ENCODE peak calls at places on chromosomes 3 and 15, in five cellular contexts. One of them, this sample, is unnamed.
A peak's percentile ranks its signal among the peaks of the same experiment; 100 is the strongest.

GRCh38 chr15:66898656-66899402 is 166.6 kb upstream of the SMAD3 start:
- DNase-seq in HL-60: no peak
- DNase-seq in activated B cell treated with CpG ODN at 0.5 μM for 24 hours: no peak
- DNase-seq in IMR-90: no peak
- DNase-seq in H9: no peak
- DNase-seq in this sample: no peak

GRCh38 chr3:132432639-132433038 is 15.3 kb downstream of the DNAJC13 start:
- DNase-seq in HL-60: no peak
- DNase-seq in activated B cell treated with CpG ODN at 0.5 μM for 24 hours: no peak
- DNase-seq in IMR-90: peak; percentile 93
- DNase-seq in H9: no peak
- DNase-seq in this sample: no peak

GRCh38 chr3:126472277-126473006 is 3.2 kb downstream of the ZXDC start:
- DNase-seq in HL-60: peak; percentile 97
- DNase-seq in activated B cell treated with CpG ODN at 0.5 μM for 24 hours: no peak
- DNase-seq in IMR-90: peak; percentile 68
- DNase-seq in H9: no peak
- DNase-seq in this sample: no peak

GRCh38 chr15:67033521-67033920 is 31.9 kb upstream of the SMAD3 start:
- DNase-seq in HL-60: no peak
- DNase-seq in activated B cell treated with CpG ODN at 0.5 μM for 24 hours: no peak
- DNase-seq in IMR-90: no peak
- DNase-seq in H9: peak; percentile 52
- DNase-seq in this sample: no peak

GRCh38 chr15:75531041-75531450 is 48.1 kb downstream of the PTPN9 start:
- DNase-seq in HL-60: no peak
- DNase-seq in activated B cell treated with CpG ODN at 0.5 μM for 24 hours: no peak
- DNase-seq in IMR-90: peak; percentile 40
- DNase-seq in H9: no peak
- DNase-seq in this sample: no peak

GRCh38 chr3:116512281-116512680 is 67.0 kb upstream of the LSAMP start:
- DNase-seq in HL-60: no peak
- DNase-seq in activated B cell treated with CpG ODN at 0.5 μM for 24 hours: no peak
- DNase-seq in IMR-90: no peak
- DNase-seq in H9: no peak
- DNase-seq in this sample: no peak

GRCh38 chr3:71022552-71023335 is 560.8 kb downstream of the FOXP1 start:
- DNase-seq in HL-60: no peak
- DNase-seq in activated B cell treated with CpG ODN at 0.5 μM for 24 hours: no peak
- DNase-seq in IMR-90: peak; percentile 10
- DNase-seq in H9: peak; percentile 73
- DNase-seq in this sample: peak; percentile 42

GRCh38 chr3:129230311-129231019 is 18.9 kb upstream of the COPG1 start:
- DNase-seq in HL-60: peak; percentile 94
- DNase-seq in activated B cell treated with CpG ODN at 0.5 μM for 24 hours: no peak
- DNase-seq in IMR-90: peak; percentile 90
- DNase-seq in H9: no peak
- DNase-seq in this sample: no peak

GRCh38 chr3:66401578-66402382 is 99.0 kb downstream of the LRIG1 start:
- DNase-seq in HL-60: no peak
- DNase-seq in activated B cell treated with CpG ODN at 0.5 μM for 24 hours: no peak
- DNase-seq in IMR-90: no peak
- DNase-seq in H9: no peak
- DNase-seq in this sample: no peak

GRCh38 chr3:170528731-170529130 is 57.1 kb downstream of the SLC7A14 start:
- DNase-seq in HL-60: no peak
- DNase-seq in activated B cell treated with CpG ODN at 0.5 μM for 24 hours: no peak
- DNase-seq in IMR-90: no peak
- DNase-seq in H9: no peak
- DNase-seq in this sample: no peak

GRCh38 chr3:124584552-124585391 is 145.5 kb upstream of the UMPS start:
- DNase-seq in HL-60: no peak
- DNase-seq in activated B cell treated with CpG ODN at 0.5 μM for 24 hours: peak; percentile 18
- DNase-seq in IMR-90: peak; percentile 22
- DNase-seq in H9: peak; percentile 90
- DNase-seq in this sample: peak; percentile 91

GRCh38 chr3:100708644-100708988 is 678 bp upstream of the TFG start:
- DNase-seq in HL-60: no peak
- DNase-seq in activated B cell treated with CpG ODN at 0.5 μM for 24 hours: no peak
- DNase-seq in IMR-90: no peak
- DNase-seq in H9: no peak
- DNase-seq in this sample: no peak

GRCh38 chr3:4985330-4986174 is 6.3 kb downstream of the BHLHE40 start:
- DNase-seq in HL-60: no peak
- DNase-seq in activated B cell treated with CpG ODN at 0.5 μM for 24 hours: no peak
- DNase-seq in IMR-90: peak; percentile 76
- DNase-seq in H9: peak; percentile 55
- DNase-seq in this sample: no peak

GRCh38 chr15:93428135-93428534 is 339.1 kb upstream of the RGMA start:
- DNase-seq in HL-60: no peak
- DNase-seq in activated B cell treated with CpG ODN at 0.5 μM for 24 hours: no peak
- DNase-seq in IMR-90: no peak
- DNase-seq in H9: no peak
- DNase-seq in this sample: no peak

DNA sequence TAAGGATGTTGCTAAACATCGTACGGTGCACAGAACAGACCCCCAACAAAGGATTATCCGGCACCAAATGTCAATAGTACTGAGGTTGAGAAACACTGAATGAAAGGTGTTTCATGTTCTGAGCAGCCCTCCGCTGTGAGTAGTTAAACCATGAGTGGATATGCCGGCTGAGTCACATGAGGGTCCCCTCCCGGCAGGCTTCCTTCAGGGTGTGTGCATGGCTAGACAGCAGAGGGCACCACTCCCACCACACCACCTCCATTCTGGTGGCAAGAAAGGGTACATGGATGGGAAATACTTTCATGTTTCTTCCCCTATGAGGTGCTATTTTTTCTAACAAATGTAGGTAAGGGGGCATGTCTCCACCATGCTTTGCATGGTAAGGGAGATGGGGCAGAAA is 128.3 kb upstream of the SEMA6D start:
- DNase-seq in HL-60: no peak
- DNase-seq in activated B cell treated with CpG ODN at 0.5 μM for 24 hours: no peak
- DNase-seq in IMR-90: no peak
- DNase-seq in H9: no peak
- DNase-seq in this sample: no peak
- TF ChIP-seq CTCF in HL-60: no peak
- TF ChIP-seq CTCF in activated B cell treated with CpG ODN at 0.5 μM for 24 hours: no peak
- TF ChIP-seq CTCF in IMR-90: peak; percentile 7
- TF ChIP-seq CTCF in H9: peak; percentile 47
- TF ChIP-seq CTCF in this sample: no peak

DNA sequence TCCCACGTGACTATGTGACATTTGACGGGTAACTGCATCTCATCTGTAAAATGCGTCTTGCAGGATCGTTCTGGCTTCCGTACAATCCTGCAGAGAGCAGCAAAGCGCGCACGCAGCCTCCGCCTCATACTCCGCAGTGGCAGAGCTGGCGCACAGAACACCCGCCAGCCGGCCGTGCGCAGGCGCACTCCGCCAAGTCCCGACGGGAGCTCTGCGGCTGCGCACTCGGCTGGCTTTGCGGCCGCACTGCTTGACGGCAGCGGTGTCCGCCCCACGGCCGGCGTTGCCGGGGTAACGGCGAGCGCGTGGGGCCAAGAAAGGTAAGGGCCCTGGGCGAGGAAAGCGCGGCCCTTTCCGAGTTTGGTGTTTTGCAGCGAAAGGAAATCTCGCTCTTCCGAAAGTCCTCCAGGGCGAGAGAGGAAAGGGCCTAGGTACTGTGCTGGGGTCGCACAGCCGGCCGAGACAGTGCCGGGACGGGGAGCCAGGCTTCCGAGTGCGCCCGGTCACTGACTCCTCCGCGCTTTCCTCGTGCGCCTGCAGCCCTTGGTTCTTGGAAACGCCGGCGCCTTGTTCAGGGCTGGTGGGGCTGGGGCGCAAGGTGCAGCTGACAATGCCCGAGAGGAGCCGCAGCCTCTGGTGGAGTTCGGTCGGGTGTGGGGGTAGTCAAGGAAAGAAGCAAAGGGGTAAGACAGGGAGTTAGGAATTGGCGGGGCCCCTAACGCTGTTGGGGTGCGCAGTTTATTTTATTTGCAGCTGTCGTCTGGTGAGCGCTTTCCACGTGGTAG is at the start of gene TSEN2:
- DNase-seq in HL-60: peak; percentile 95
- DNase-seq in activated B cell treated with CpG ODN at 0.5 μM for 24 hours: peak; percentile 99
- DNase-seq in IMR-90: peak; percentile 94
- DNase-seq in H9: peak; percentile 95
- DNase-seq in this sample: peak; percentile 98
- TF ChIP-seq CTCF in HL-60: no peak
- TF ChIP-seq CTCF in activated B cell treated with CpG ODN at 0.5 μM for 24 hours: no peak
- TF ChIP-seq CTCF in IMR-90: peak; percentile 47
- TF ChIP-seq CTCF in H9: no peak
- TF ChIP-seq CTCF in this sample: no peak

DNA sequence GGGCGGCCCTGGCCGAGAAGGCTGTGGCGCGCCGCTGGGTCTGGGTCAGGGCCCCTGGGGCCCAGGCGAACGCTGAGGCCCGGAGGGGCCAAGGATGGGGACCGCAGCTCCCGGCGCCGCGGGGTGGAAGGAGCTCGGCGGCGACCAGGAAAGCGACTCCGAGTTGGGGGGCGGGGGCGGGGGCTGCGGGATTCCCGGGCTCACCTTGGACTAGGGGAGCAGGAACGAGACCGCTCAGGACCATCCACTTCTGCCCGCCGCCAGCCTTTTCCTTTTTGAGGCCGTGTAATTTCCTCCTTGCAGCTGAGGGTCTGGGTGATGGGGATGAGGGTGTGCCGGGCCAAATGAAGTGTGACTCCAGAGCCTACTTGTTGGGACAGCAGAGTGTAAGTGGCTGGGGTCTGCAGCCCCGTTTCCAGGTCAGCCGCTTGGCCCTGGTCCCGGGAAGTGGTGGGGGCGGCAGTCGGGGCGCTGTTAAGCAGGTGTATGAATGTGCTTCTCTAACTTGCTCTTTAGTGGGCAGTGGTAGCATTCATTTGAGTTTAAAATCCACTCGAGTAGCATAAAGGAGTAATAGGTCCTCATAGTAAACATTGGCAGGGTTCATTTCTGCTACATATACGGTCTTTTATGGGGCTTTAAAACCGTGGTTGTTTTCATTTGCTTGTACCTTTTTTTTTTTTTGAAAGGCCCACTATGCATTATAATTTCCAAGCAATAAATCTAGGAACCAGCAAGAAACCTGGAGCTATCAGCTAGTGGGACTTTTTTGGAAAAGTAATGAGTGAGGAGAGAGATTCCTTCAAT is 717 bp downstream of the PXK start:
- DNase-seq in HL-60: no peak
- DNase-seq in activated B cell treated with CpG ODN at 0.5 μM for 24 hours: peak; percentile 42
- DNase-seq in IMR-90: no peak
- DNase-seq in H9: peak; percentile 63
- DNase-seq in this sample: peak; percentile 22
- TF ChIP-seq CTCF in HL-60: no peak
- TF ChIP-seq CTCF in activated B cell treated with CpG ODN at 0.5 μM for 24 hours: no peak
- TF ChIP-seq CTCF in IMR-90: no peak
- TF ChIP-seq CTCF in H9: no peak
- TF ChIP-seq CTCF in this sample: no peak

DNA sequence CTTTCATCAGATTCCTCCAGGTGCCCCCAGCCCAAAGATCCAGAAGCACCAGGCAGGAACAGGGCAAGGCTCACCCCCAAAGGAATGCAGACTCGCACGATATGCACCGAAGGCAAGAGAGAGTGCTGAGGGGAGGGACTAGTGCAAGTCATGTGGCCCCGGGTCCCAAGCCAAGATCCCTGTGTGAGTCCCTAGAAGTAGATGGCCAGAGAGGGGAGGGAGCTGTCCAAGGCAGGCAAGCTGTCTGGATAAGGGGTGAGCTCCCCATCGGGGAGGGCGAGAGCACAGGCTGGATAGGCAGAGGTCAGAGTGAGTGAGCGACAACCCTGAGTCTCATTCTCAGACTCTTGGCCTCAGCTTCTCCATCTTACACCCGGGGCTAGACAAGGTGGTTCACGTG is 171.5 kb upstream of the LINGO1 start:
- DNase-seq in HL-60: no peak
- DNase-seq in activated B cell treated with CpG ODN at 0.5 μM for 24 hours: no peak
- DNase-seq in IMR-90: no peak
- DNase-seq in H9: no peak
- DNase-seq in this sample: no peak
- TF ChIP-seq CTCF in HL-60: no peak
- TF ChIP-seq CTCF in activated B cell treated with CpG ODN at 0.5 μM for 24 hours: no peak
- TF ChIP-seq CTCF in IMR-90: no peak
- TF ChIP-seq CTCF in H9: no peak
- TF ChIP-seq CTCF in this sample: no peak

GRCh38 chr15:71355268-71355667 is 240.0 kb downstream of the THSD4 start:
- DNase-seq in HL-60: no peak
- DNase-seq in activated B cell treated with CpG ODN at 0.5 μM for 24 hours: no peak
- DNase-seq in IMR-90: no peak
- DNase-seq in H9: no peak
- DNase-seq in this sample: no peak
- TF ChIP-seq CTCF in HL-60: no peak
- TF ChIP-seq CTCF in activated B cell treated with CpG ODN at 0.5 μM for 24 hours: no peak
- TF ChIP-seq CTCF in IMR-90: no peak
- TF ChIP-seq CTCF in H9: no peak
- TF ChIP-seq CTCF in this sample: no peak

GRCh38 chr3:153164009-153164550 is 2.1 kb downstream of the RAP2B start:
- DNase-seq in HL-60: no peak
- DNase-seq in activated B cell treated with CpG ODN at 0.5 μM for 24 hours: no peak
- DNase-seq in IMR-90: no peak
- DNase-seq in H9: no peak
- DNase-seq in this sample: no peak

GRCh38 chr3:153163349-153164008 is 1.5 kb downstream of the RAP2B start:
- DNase-seq in HL-60: no peak
- DNase-seq in activated B cell treated with CpG ODN at 0.5 μM for 24 hours: no peak
- DNase-seq in IMR-90: peak; percentile 29
- DNase-seq in H9: no peak
- DNase-seq in this sample: no peak

GRCh38 chr3:153166206-153166605 is 4.2 kb downstream of the RAP2B start:
- DNase-seq in HL-60: no peak
- DNase-seq in activated B cell treated with CpG ODN at 0.5 μM for 24 hours: no peak
- DNase-seq in IMR-90: peak; percentile 33
- DNase-seq in H9: no peak
- DNase-seq in this sample: no peak

GRCh38 chr3:153162513-153163348 is 705 bp downstream of the RAP2B start:
- DNase-seq in HL-60: no peak
- DNase-seq in activated B cell treated with CpG ODN at 0.5 μM for 24 hours: peak; percentile 44
- DNase-seq in IMR-90: peak; percentile 26
- DNase-seq in H9: peak; percentile 37
- DNase-seq in this sample: peak; percentile 41

GRCh38 chr3:153165211-153165815 is 3.3 kb downstream of the RAP2B start:
- DNase-seq in HL-60: no peak
- DNase-seq in activated B cell treated with CpG ODN at 0.5 μM for 24 hours: no peak
- DNase-seq in IMR-90: peak; percentile 42
- DNase-seq in H9: no peak
- DNase-seq in this sample: no peak
- TF ChIP-seq CTCF in HL-60: no peak
- TF ChIP-seq CTCF in activated B cell treated with CpG ODN at 0.5 μM for 24 hours: no peak
- TF ChIP-seq CTCF in IMR-90: peak; percentile 43
- TF ChIP-seq CTCF in H9: peak; percentile 42
- TF ChIP-seq CTCF in this sample: peak; percentile 16